ENCODE peak calls at places on chromosomes 3 and 15, in eight cellular contexts. W is CD8-positive, alpha-beta memory T cell; M is hepatocyte; A is tibial artery; V is tibial nerve; T is pancreas; X is HCT116; G is body of pancreas. P is an unnamed sample.
A peak's percentile ranks its signal among the peaks of the same experiment; 100 is the strongest.

GRCh38 chr3:185825639-185826481 is 1.0 kb upstream of the IGF2BP2 start:
- DNase-seq in M (peak; percentile 66), X (no peak), T (peak; percentile 52), V (no peak), G (peak; percentile 72), A (no peak), W (no peak), P (peak; percentile 36)

GRCh38 chr15:49946681-49947080 is 172.4 kb downstream of the ATP8B4 start:
- DNase-seq in G (peak; percentile 38), M (no peak), X (no peak), A (no peak), T (peak; percentile 14), V (no peak), W (no peak), P (no peak)

GRCh38 chr3:22284559-22284958 is 533.5 kb upstream of the ZNF385D start:
- DNase-seq in W (no peak), X (no peak), G (no peak), M (no peak), T (no peak), V (no peak), A (no peak), P (no peak)

GRCh38 chr3:194824676-194825075 is 139.0 kb downstream of the FAM43A start:
- DNase-seq in A (no peak), W (no peak), X (no peak), T (no peak), M (no peak), V (no peak), G (no peak), P (peak; percentile 70)

GRCh38 chr15:50135123-50135541 is 16.1 kb upstream of the ATP8B4 start:
- DNase-seq in M (no peak), T (no peak), X (no peak), G (no peak), W (no peak), V (no peak), A (no peak), P (no peak)

GRCh38 chr3:169234595-169234994 is 428.9 kb downstream of the MECOM start:
- DNase-seq in M (no peak), T (no peak), V (no peak), G (no peak), W (no peak), A (no peak), X (no peak), P (no peak)

GRCh38 chr3:81274671-81275070 is 486.8 kb downstream of the GBE1 start:
- DNase-seq in G (no peak), V (no peak), W (no peak), T (no peak), X (no peak), M (no peak), A (no peak), P (no peak)

GRCh38 chr3:18438586-18438985 is 13.4 kb upstream of the SATB1 start:
- DNase-seq in V (no peak), W (peak; percentile 88), G (no peak), M (no peak), A (no peak), X (no peak), T (no peak), P (no peak)

GRCh38 chr3:175413926-175414325 is 554.8 kb downstream of the NAALADL2 start:
- DNase-seq in G (no peak), X (no peak), W (no peak), M (no peak), A (no peak), T (no peak), V (no peak), P (no peak)

GRCh38 chr3:37701729-37702128 is 160.0 kb upstream of the CTDSPL start:
- DNase-seq in M (no peak), A (peak; percentile 11), W (no peak), G (no peak), T (no peak), X (no peak), V (no peak), P (no peak)

GRCh38 chr3:150399060-150399459 is 9.0 kb upstream of the TSC22D2 start:
- DNase-seq in A (no peak), T (no peak), V (no peak), M (no peak), W (no peak), G (no peak), X (no peak), P (no peak)

GRCh38 chr15:67839358-67839928 is 402 bp downstream of the RNU6-1 start:
- DNase-seq in T (peak; percentile 23), G (no peak), M (no peak), W (no peak), V (no peak), X (peak; percentile 34), A (peak; percentile 65), P (no peak)
- H3K4me1 ChIP-seq in T (peaks cover 19% of the 10 kb centered on the region), G (peaks cover 39% of the 10 kb centered on the region), M (peaks cover 36% of the 10 kb centered on the region), W (peaks cover 29% of the 10 kb centered on the region), V (peaks cover 70% of the 10 kb centered on the region), X (peaks cover 33% of the 10 kb centered on the region), A (peaks cover 23% of the 10 kb centered on the region), P (peaks cover 48% of the 10 kb centered on the region)

GRCh38 chr15:67343206-67343605 is 88.6 kb downstream of the IQCH start:
- DNase-seq in A (no peak), V (no peak), W (no peak), X (no peak), G (no peak), M (no peak), T (no peak), P (no peak)
- H3K4me1 ChIP-seq in A (no peaks in the 10 kb centered on the region), V (no peaks in the 10 kb centered on the region), W (no peaks in the 10 kb centered on the region), X (no peaks in the 10 kb centered on the region), G (peaks cover 12% of the 10 kb centered on the region), M (no peaks in the 10 kb centered on the region), T (peaks cover 4% of the 10 kb centered on the region), P (no peaks in the 10 kb centered on the region)

GRCh38 chr15:93072440-93073394 is 16.3 kb downstream of the RGMA start:
- DNase-seq in T (peak; percentile 84), G (peak; percentile 77), A (peak; percentile 93), X (peak; percentile 33), V (peak; percentile 77), M (peak; percentile 90), W (no peak), P (peak; percentile 89)
- H3K4me1 ChIP-seq in T (no peaks in the 10 kb centered on the region), G (peaks cover 14% of the 10 kb centered on the region), A (peaks cover 22% of the 10 kb centered on the region), X (peaks cover 21% of the 10 kb centered on the region), V (peaks cover 60% of the 10 kb centered on the region), M (no peaks in the 10 kb centered on the region), W (peaks cover 8% of the 10 kb centered on the region), P (peaks cover 61% of the 10 kb centered on the region)

DNA sequence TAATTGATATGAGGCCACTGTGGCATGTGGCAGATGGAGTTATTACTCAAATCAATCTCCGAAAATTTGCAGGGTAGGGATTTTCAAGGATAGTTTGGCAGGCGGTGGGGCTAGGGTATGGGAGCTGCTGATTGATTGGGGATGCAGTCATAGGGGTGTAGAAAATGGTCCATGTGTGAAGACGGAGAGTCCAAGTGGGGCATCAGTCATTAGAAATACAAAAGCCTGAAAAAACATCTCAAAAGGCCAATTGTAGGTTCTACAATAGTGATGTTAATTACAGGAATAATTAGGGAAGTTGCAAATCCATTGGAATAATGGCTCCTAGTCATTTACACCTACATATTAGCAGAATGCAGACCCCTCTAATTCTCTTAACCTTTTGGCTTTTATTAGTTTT is 4.9 kb downstream of the LEKR1 start:
- DNase-seq in V (no peak), A (no peak), T (no peak), W (no peak), X (no peak), G (no peak), M (no peak), P (no peak)
- H3K4me1 ChIP-seq in V (peaks cover 8% of the 10 kb centered on the region), A (no peaks in the 10 kb centered on the region), T (peaks cover 3% of the 10 kb centered on the region), W (no peaks in the 10 kb centered on the region), X (peaks cover 27% of the 10 kb centered on the region), G (peaks cover 18% of the 10 kb centered on the region), M (peaks cover 8% of the 10 kb centered on the region), P (peaks cover 16% of the 10 kb centered on the region)

GRCh38 chr3:13479582-13480339 is at the start of gene HDAC11:
- DNase-seq in G (peak; percentile 100), M (peak; percentile 99), W (peak; percentile 96), V (peak; percentile 97), T (peak; percentile 99), A (peak; percentile 99), X (peak; percentile 89), P (peak; percentile 99)
- H3K4me1 ChIP-seq in G (peaks cover 55% of the 10 kb centered on the region), M (peaks cover 10% of the 10 kb centered on the region), W (peaks cover 16% of the 10 kb centered on the region), V (peaks cover 51% of the 10 kb centered on the region), T (peaks cover 31% of the 10 kb centered on the region), A (peaks cover 11% of the 10 kb centered on the region), X (peaks cover 40% of the 10 kb centered on the region), P (peaks cover 42% of the 10 kb centered on the region)

DNA sequence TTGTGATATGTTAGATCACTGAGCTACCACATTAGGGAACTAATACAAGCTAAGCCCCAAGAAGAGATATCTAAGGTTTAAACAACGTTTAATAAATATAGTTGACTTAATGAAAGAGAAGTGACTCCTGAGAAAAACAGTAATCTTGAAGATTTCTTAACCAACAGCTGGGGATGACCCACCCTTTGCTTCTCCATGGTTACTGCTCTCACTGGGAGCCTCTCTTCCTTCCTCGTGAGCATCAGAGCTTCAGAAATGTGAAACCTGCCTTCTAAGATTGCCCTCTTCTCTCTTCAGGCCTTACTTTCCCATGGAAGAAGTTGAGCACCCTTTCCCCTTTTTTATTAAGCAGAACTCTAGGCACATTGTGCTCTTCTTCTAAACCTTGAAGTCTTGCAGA is 132.2 kb upstream of the NR2E3 start:
- DNase-seq in A (no peak), T (no peak), X (no peak), W (no peak), G (no peak), M (no peak), V (no peak), P (no peak)
- H3K4me1 ChIP-seq in A (peaks cover 6% of the 10 kb centered on the region), T (no peaks in the 10 kb centered on the region), X (peaks cover 37% of the 10 kb centered on the region), W (no peaks in the 10 kb centered on the region), G (no peaks in the 10 kb centered on the region), M (peaks cover 32% of the 10 kb centered on the region), V (peaks cover 21% of the 10 kb centered on the region), P (peaks cover 64% of the 10 kb centered on the region)

GRCh38 chr3:192219926-192220325 is 507.4 kb downstream of the FGF12 start:
- DNase-seq in V (no peak), X (no peak), G (no peak), A (no peak), T (no peak), W (no peak), M (no peak), P (no peak)
- H3K4me1 ChIP-seq in V (no peaks in the 10 kb centered on the region), X (no peaks in the 10 kb centered on the region), G (no peaks in the 10 kb centered on the region), A (no peaks in the 10 kb centered on the region), T (peaks cover 3% of the 10 kb centered on the region), W (no peaks in the 10 kb centered on the region), M (no peaks in the 10 kb centered on the region), P (peaks cover 24% of the 10 kb centered on the region)

DNA sequence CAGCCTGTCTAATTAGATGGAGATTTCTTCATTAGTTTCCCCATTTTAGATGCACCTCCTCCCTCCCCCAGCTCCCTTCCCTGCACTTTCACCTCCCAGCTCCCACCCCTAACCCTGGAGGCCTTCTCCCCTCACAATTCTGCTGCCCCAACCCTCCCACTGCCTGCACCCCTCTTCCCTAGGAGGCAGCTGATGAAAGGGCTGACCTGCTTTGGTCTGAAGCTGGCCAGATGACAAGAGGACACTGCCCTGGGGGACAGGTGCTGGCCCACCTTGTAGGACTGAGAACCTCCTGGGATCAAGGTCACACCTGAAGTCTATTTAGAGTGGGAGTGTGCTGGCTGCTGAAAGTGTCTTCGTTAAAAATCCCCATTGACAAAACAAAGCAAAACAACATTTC is 259.4 kb downstream of the TLE3 start:
- DNase-seq in T (no peak), V (no peak), A (no peak), W (no peak), G (no peak), M (no peak), X (no peak), P (no peak)
- H3K4me1 ChIP-seq in T (no peaks in the 10 kb centered on the region), V (peaks cover 9% of the 10 kb centered on the region), A (no peaks in the 10 kb centered on the region), W (no peaks in the 10 kb centered on the region), G (peaks cover 11% of the 10 kb centered on the region), M (peaks cover 5% of the 10 kb centered on the region), X (peaks cover 4% of the 10 kb centered on the region), P (peaks cover 6% of the 10 kb centered on the region)

GRCh38 chr15:98651581-98652220 is 3.4 kb downstream of the IGF1R start:
- DNase-seq in X (no peak), A (no peak), M (peak; percentile 27), G (no peak), W (peak; percentile 48), T (no peak), V (no peak), P (no peak)
- H3K4me1 ChIP-seq in X (peaks cover 17% of the 10 kb centered on the region), A (peaks cover 13% of the 10 kb centered on the region), M (peaks cover 29% of the 10 kb centered on the region), G (peaks cover 35% of the 10 kb centered on the region), W (peaks cover 14% of the 10 kb centered on the region), T (peaks cover 16% of the 10 kb centered on the region), V (peaks cover 51% of the 10 kb centered on the region), P (peaks cover 88% of the 10 kb centered on the region)